ENCODE peak calls at places on chromosomes 5 and 9, in six cellular contexts. E is iris pigment epithelial cell, W is HEK293T, V is T47D, P is HFFc6, L is AG09319. X is an unnamed sample.

GRCh38 chr9:21747171-21747570 is 55.3 kb upstream of the MTAP start:
- DNase-seq in L (peak), V (no peak), E (peak), W (no peak), P (no peak), X (no peak)

GRCh38 chr5:126309860-126310259 is 113.3 kb upstream of the GRAMD2B start:
- DNase-seq in L (no peak), E (no peak), V (no peak), P (no peak), W (no peak), X (no peak)

GRCh38 chr9:136403915-136404800 is 4.2 kb upstream of the SNAPC4 start:
- DNase-seq in P (no peak), W (no peak), E (no peak), L (no peak), V (no peak), X (no peak)

GRCh38 chr9:95507456-95508241 is 9.1 kb downstream of the PTCH1 start:
- DNase-seq in V (peak), E (peak), L (peak), W (no peak), P (peak), X (no peak)

GRCh38 chr9:116467740-116468351 is 219.3 kb upstream of the TRIM32 start:
- DNase-seq in E (no peak), V (no peak), L (no peak), W (no peak), P (no peak), X (no peak)

GRCh38 chr5:110681109-110681508 is 45.4 kb downstream of the TMEM232 start:
- DNase-seq in V (no peak), E (no peak), P (no peak), L (no peak), W (no peak), X (no peak)

GRCh38 chr9:117541192-117541591 is 126.3 kb upstream of the ASTN2 start:
- DNase-seq in E (no peak), V (no peak), L (no peak), P (no peak), W (no peak), X (no peak)

GRCh38 chr5:15009420-15009819 is 137.8 kb upstream of the ANKH start:
- DNase-seq in W (peak), L (peak), V (no peak), P (peak), E (peak), X (no peak)

GRCh38 chr9:1837453-1838084 is 177.6 kb upstream of the SMARCA2 start:
- DNase-seq in E (peak), P (peak), V (peak), L (no peak), W (peak), X (peak)

GRCh38 chr9:89996106-89996505 is 391.3 kb downstream of the GADD45G start:
- DNase-seq in E (no peak), W (no peak), V (peak), P (no peak), L (no peak), X (no peak)

GRCh38 chr5:170432669-170433068 is 43.5 kb upstream of the KCNMB1 start:
- DNase-seq in E (no peak), P (no peak), V (no peak), W (no peak), L (no peak), X (no peak)

GRCh38 chr9:130219661-130220081 is 45.9 kb upstream of the HMCN2 start:
- DNase-seq in L (no peak), P (no peak), E (no peak), W (no peak), V (no peak), X (no peak)

GRCh38 chr5:148850836-148851235 is 24.4 kb downstream of the ADRB2 start:
- DNase-seq in E (no peak), V (peak), L (no peak), W (no peak), P (no peak), X (no peak)

GRCh38 chr9:137021979-137022619 is 5.9 kb downstream of the ABCA2 start:
- DNase-seq in P (peak), V (peak), E (peak), W (peak), L (no peak), X (no peak)

GRCh38 chr9:112586600-112587155 is 100.1 kb downstream of the KIAA1958 start:
- DNase-seq in E (peak), W (no peak), V (no peak), P (peak), L (no peak), X (no peak)

GRCh38 chr9:32218100-32218767 is 166.2 kb upstream of the ACO1 start:
- DNase-seq in E (no peak), L (no peak), P (no peak), V (peak), W (no peak), X (no peak)

GRCh38 chr9:18071651-18072060 is 402.3 kb upstream of the ADAMTSL1 start:
- DNase-seq in E (peak), P (peak), W (no peak), V (no peak), L (no peak), X (peak)

GRCh38 chr9:124110307-124110915 is 98.8 kb downstream of the LHX2 start:
- DNase-seq in E (peak), W (peak), L (peak), P (peak), V (peak), X (no peak)

GRCh38 chr9:73237140-73237539 is 85.5 kb downstream of the ANXA1 start:
- DNase-seq in E (no peak), V (no peak), W (no peak), L (no peak), P (no peak), X (no peak)

GRCh38 chr9:26656003-26656940 is 236.3 kb downstream of the CAAP1 start:
- DNase-seq in W (peak), P (peak), V (peak), E (peak), L (no peak), X (peak)

GRCh38 chr5:93186031-93186682 is 394.9 kb downstream of the NR2F1-AS1 start:
- DNase-seq in P (peak), V (no peak), W (no peak), L (no peak), E (peak), X (peak)

GRCh38 chr9:125950880-125951471 is 203.8 kb downstream of the PBX3 start:
- DNase-seq in P (no peak), L (no peak), E (no peak), V (no peak), W (no peak), X (no peak)

GRCh38 chr9:136606687-136607333 is 55.9 kb upstream of the EGFL7 start:
- DNase-seq in P (no peak), E (no peak), W (no peak), V (peak), L (no peak), X (no peak)

GRCh38 chr5:159441441-159441840 is 111.2 kb upstream of the IL12B start:
- DNase-seq in P (no peak), L (no peak), V (peak), W (peak), E (no peak), X (no peak)

GRCh38 chr9:96505316-96505991 is 55.5 kb downstream of the HABP4 start:
- DNase-seq in V (no peak), L (no peak), P (no peak), W (no peak), E (no peak), X (no peak)

GRCh38 chr5:10352404-10353240 is 873 bp upstream of the MARCHF6 start:
- DNase-seq in E (peak), L (no peak), V (peak), W (no peak), P (no peak), X (peak)

GRCh38 chr5:149325166-149325735 is 20.0 kb upstream of the GRPEL2 start:
- DNase-seq in P (no peak), V (no peak), W (no peak), E (peak), L (no peak), X (no peak)

GRCh38 chr5:179901462-179901861 is 6.2 kb downstream of the TBC1D9B start:
- DNase-seq in W (no peak), V (no peak), E (no peak), P (no peak), L (no peak), X (no peak)

GRCh38 chr9:2709645-2710101 is 7.6 kb upstream of the KCNV2 start:
- DNase-seq in W (no peak), L (no peak), P (no peak), E (no peak), V (no peak), X (no peak)

X was measured in GM04503.